ENCODE peak calls at places on chromosome 7, in five cellular contexts. One of them, this sample, is unnamed.

GRCh38 chr7:142357953-142358520 is 100.2 kb upstream of the PRSS58 start:
- DNase-seq in H1: peak; percentile 56
- DNase-seq in neuronal stem cell: peak; percentile 48
- DNase-seq in trophoblast cell: peak; percentile 73
- DNase-seq in mesenchymal stem cell: peak; percentile 77
- DNase-seq in this sample: peak; percentile 64

GRCh38 chr7:54985405-54986360 is 33.1 kb upstream of the EGFR start:
- DNase-seq in H1: no peak
- DNase-seq in neuronal stem cell: no peak
- DNase-seq in trophoblast cell: peak; percentile 87
- DNase-seq in mesenchymal stem cell: peak; percentile 73
- DNase-seq in this sample: no peak

GRCh38 chr7:42253316-42253715 is 16.3 kb upstream of the GLI3 start:
- DNase-seq in H1: no peak
- DNase-seq in neuronal stem cell: no peak
- DNase-seq in trophoblast cell: peak; percentile 76
- DNase-seq in mesenchymal stem cell: no peak
- DNase-seq in this sample: no peak

GRCh38 chr7:83178796-83179195 is 16.1 kb upstream of the PCLO start:
- DNase-seq in H1: no peak
- DNase-seq in neuronal stem cell: no peak
- DNase-seq in trophoblast cell: no peak
- DNase-seq in mesenchymal stem cell: no peak
- DNase-seq in this sample: no peak

GRCh38 chr7:48213226-48213625 is 42.0 kb downstream of the ABCA13 start:
- DNase-seq in H1: no peak
- DNase-seq in neuronal stem cell: no peak
- DNase-seq in trophoblast cell: no peak
- DNase-seq in mesenchymal stem cell: no peak
- DNase-seq in this sample: no peak

GRCh38 chr7:82441916-82442478 is 1.6 kb downstream of the CACNA2D1 start:
- DNase-seq in H1: no peak
- DNase-seq in neuronal stem cell: no peak
- DNase-seq in trophoblast cell: no peak
- DNase-seq in mesenchymal stem cell: peak; percentile 41
- DNase-seq in this sample: no peak

GRCh38 chr7:112360681-112361080 is 89.6 kb upstream of the IFRD1 start:
- DNase-seq in H1: no peak
- DNase-seq in neuronal stem cell: no peak
- DNase-seq in trophoblast cell: peak; percentile 76
- DNase-seq in mesenchymal stem cell: no peak
- DNase-seq in this sample: no peak

GRCh38 chr7:30988346-30989005 is 24.7 kb downstream of the GHRHR start:
- DNase-seq in H1: peak; percentile 66
- DNase-seq in neuronal stem cell: no peak
- DNase-seq in trophoblast cell: peak; percentile 89
- DNase-seq in mesenchymal stem cell: no peak
- DNase-seq in this sample: peak; percentile 58

GRCh38 chr7:75962607-75963382 is 31.6 kb downstream of the TMEM120A start:
- DNase-seq in H1: no peak
- DNase-seq in neuronal stem cell: peak; percentile 62
- DNase-seq in trophoblast cell: peak; percentile 98
- DNase-seq in mesenchymal stem cell: peak; percentile 92
- DNase-seq in this sample: no peak

GRCh38 chr7:7183833-7184463 is 1.6 kb downstream of the C1GALT1 start:
- DNase-seq in H1: no peak
- DNase-seq in neuronal stem cell: no peak
- DNase-seq in trophoblast cell: peak; percentile 11
- DNase-seq in mesenchymal stem cell: peak; percentile 14
- DNase-seq in this sample: no peak

GRCh38 chr7:157027568-157028527 is 17.4 kb upstream of the MNX1 start:
- DNase-seq in H1: no peak
- DNase-seq in neuronal stem cell: no peak
- DNase-seq in trophoblast cell: no peak
- DNase-seq in mesenchymal stem cell: no peak
- DNase-seq in this sample: no peak

GRCh38 chr7:150406565-150407421 is 27.7 kb downstream of the ZNF775 start:
- DNase-seq in H1: no peak
- DNase-seq in neuronal stem cell: no peak
- DNase-seq in trophoblast cell: no peak
- DNase-seq in mesenchymal stem cell: peak; percentile 65
- DNase-seq in this sample: no peak

GRCh38 chr7:23469961-23470250 is 385 bp downstream of the IGF2BP3 start:
- DNase-seq in H1: peak; percentile 46
- DNase-seq in neuronal stem cell: peak; percentile 17
- DNase-seq in trophoblast cell: peak; percentile 47
- DNase-seq in mesenchymal stem cell: peak; percentile 60
- DNase-seq in this sample: no peak

GRCh38 chr7:25408861-25409260 is 180.6 kb upstream of the NPVF start:
- DNase-seq in H1: no peak
- DNase-seq in neuronal stem cell: no peak
- DNase-seq in trophoblast cell: no peak
- DNase-seq in mesenchymal stem cell: no peak
- DNase-seq in this sample: no peak

GRCh38 chr7:122676466-122676865 is 22.5 kb downstream of the RNF133 start:
- DNase-seq in H1: no peak
- DNase-seq in neuronal stem cell: no peak
- DNase-seq in trophoblast cell: no peak
- DNase-seq in mesenchymal stem cell: no peak
- DNase-seq in this sample: no peak

GRCh38 chr7:105305633-105306032 is 83.1 kb downstream of the SRPK2 start:
- DNase-seq in H1: no peak
- DNase-seq in neuronal stem cell: no peak
- DNase-seq in trophoblast cell: no peak
- DNase-seq in mesenchymal stem cell: no peak
- DNase-seq in this sample: no peak

GRCh38 chr7:2313450-2314208 is 612 bp downstream of the SNX8 start:
- DNase-seq in H1: no peak
- DNase-seq in neuronal stem cell: no peak
- DNase-seq in trophoblast cell: peak; percentile 33
- DNase-seq in mesenchymal stem cell: peak; percentile 34
- DNase-seq in this sample: no peak

GRCh38 chr7:129866251-129866650 is 86.5 kb downstream of the UBE2H start:
- DNase-seq in H1: no peak
- DNase-seq in neuronal stem cell: no peak
- DNase-seq in trophoblast cell: no peak
- DNase-seq in mesenchymal stem cell: peak; percentile 20
- DNase-seq in this sample: no peak

GRCh38 chr7:65216469-65216868 is 157.2 kb upstream of the ZNF92 start:
- DNase-seq in H1: peak; percentile 77
- DNase-seq in neuronal stem cell: peak; percentile 40
- DNase-seq in trophoblast cell: peak; percentile 77
- DNase-seq in mesenchymal stem cell: peak; percentile 21
- DNase-seq in this sample: peak; percentile 84

GRCh38 chr7:12475362-12476063 is 71.8 kb upstream of the VWDE start:
- DNase-seq in H1: no peak
- DNase-seq in neuronal stem cell: peak; percentile 43
- DNase-seq in trophoblast cell: no peak
- DNase-seq in mesenchymal stem cell: peak; percentile 87
- DNase-seq in this sample: no peak

GRCh38 chr7:91408388-91409154 is 144.3 kb downstream of the FZD1 start:
- DNase-seq in H1: no peak
- DNase-seq in neuronal stem cell: no peak
- DNase-seq in trophoblast cell: peak; percentile 5
- DNase-seq in mesenchymal stem cell: no peak
- DNase-seq in this sample: no peak

GRCh38 chr7:136900005-136900404 is 31.6 kb downstream of the CHRM2 start:
- DNase-seq in H1: no peak
- DNase-seq in neuronal stem cell: no peak
- DNase-seq in trophoblast cell: no peak
- DNase-seq in mesenchymal stem cell: no peak
- DNase-seq in this sample: no peak

GRCh38 chr7:33059635-33060034 is 2.9 kb downstream of the NT5C3A start:
- DNase-seq in H1: no peak
- DNase-seq in neuronal stem cell: no peak
- DNase-seq in trophoblast cell: no peak
- DNase-seq in mesenchymal stem cell: no peak
- DNase-seq in this sample: no peak

GRCh38 chr7:37916017-37916672 is 472 bp downstream of the SFRP4 start:
- DNase-seq in H1: peak; percentile 76
- DNase-seq in neuronal stem cell: peak; percentile 2
- DNase-seq in trophoblast cell: no peak
- DNase-seq in mesenchymal stem cell: no peak
- DNase-seq in this sample: peak; percentile 64

GRCh38 chr7:95396136-95397032 is at the start of gene PON3:
- DNase-seq in H1: peak; percentile 56
- DNase-seq in neuronal stem cell: no peak
- DNase-seq in trophoblast cell: peak; percentile 55
- DNase-seq in mesenchymal stem cell: no peak
- DNase-seq in this sample: peak; percentile 66

GRCh38 chr7:8594115-8594514 is 160.7 kb downstream of the NXPH1 start:
- DNase-seq in H1: no peak
- DNase-seq in neuronal stem cell: no peak
- DNase-seq in trophoblast cell: no peak
- DNase-seq in mesenchymal stem cell: no peak
- DNase-seq in this sample: no peak

GRCh38 chr7:87000344-87000743 is 59.1 kb downstream of the ELAPOR2 start:
- DNase-seq in H1: no peak
- DNase-seq in neuronal stem cell: no peak
- DNase-seq in trophoblast cell: peak; percentile 21
- DNase-seq in mesenchymal stem cell: peak; percentile 36
- DNase-seq in this sample: no peak

GRCh38 chr7:114941692-114942091 is 19.8 kb downstream of the MDFIC start:
- DNase-seq in H1: no peak
- DNase-seq in neuronal stem cell: no peak
- DNase-seq in trophoblast cell: no peak
- DNase-seq in mesenchymal stem cell: no peak
- DNase-seq in this sample: no peak

GRCh38 chr7:50851451-50851850 is 68.8 kb upstream of the GRB10 start:
- DNase-seq in H1: no peak
- DNase-seq in neuronal stem cell: no peak
- DNase-seq in trophoblast cell: no peak
- DNase-seq in mesenchymal stem cell: no peak
- DNase-seq in this sample: no peak

GRCh38 chr7:83355143-83355542 is 192.5 kb upstream of the PCLO start:
- DNase-seq in H1: no peak
- DNase-seq in neuronal stem cell: no peak
- DNase-seq in trophoblast cell: no peak
- DNase-seq in mesenchymal stem cell: no peak
- DNase-seq in this sample: no peak

GRCh38 chr7:114086491-114086905 is 167.7 kb upstream of the PPP1R3A start:
- DNase-seq in H1: peak; percentile 51
- DNase-seq in neuronal stem cell: no peak
- DNase-seq in trophoblast cell: peak; percentile 5
- DNase-seq in mesenchymal stem cell: no peak
- DNase-seq in this sample: peak; percentile 30

GRCh38 chr7:17584822-17585221 is 286.4 kb downstream of the AHR start:
- DNase-seq in H1: no peak
- DNase-seq in neuronal stem cell: no peak
- DNase-seq in trophoblast cell: no peak
- DNase-seq in mesenchymal stem cell: peak; percentile 27
- DNase-seq in this sample: no peak

GRCh38 chr7:28998110-28998509 is 40.0 kb upstream of the TRIL start:
- DNase-seq in H1: no peak
- DNase-seq in neuronal stem cell: no peak
- DNase-seq in trophoblast cell: no peak
- DNase-seq in mesenchymal stem cell: peak; percentile 45
- DNase-seq in this sample: no peak

GRCh38 chr7:5526190-5527037 is 102.8 kb upstream of the TNRC18 start:
- DNase-seq in H1: peak; percentile 76
- DNase-seq in neuronal stem cell: no peak
- DNase-seq in trophoblast cell: no peak
- DNase-seq in mesenchymal stem cell: peak; percentile 38
- DNase-seq in this sample: peak; percentile 80

GRCh38 chr7:154304740-154305679 is 252.8 kb downstream of the DPP6 start:
- DNase-seq in H1: peak; percentile 63
- DNase-seq in neuronal stem cell: peak; percentile 41
- DNase-seq in trophoblast cell: no peak
- DNase-seq in mesenchymal stem cell: no peak
- DNase-seq in this sample: peak; percentile 76

GRCh38 chr7:134618756-134619530 is 27.7 kb upstream of the BPGM start:
- DNase-seq in H1: no peak
- DNase-seq in neuronal stem cell: no peak
- DNase-seq in trophoblast cell: no peak
- DNase-seq in mesenchymal stem cell: peak; percentile 36
- DNase-seq in this sample: no peak
- H2AK5ac ChIP-seq in H1: no peak overlapping the region
- H2AK5ac ChIP-seq in neuronal stem cell: no peak overlapping the region
- H2AK5ac ChIP-seq in trophoblast cell: no peak overlapping the region
- H2AK5ac ChIP-seq in mesenchymal stem cell: no peak overlapping the region
- H2AK5ac ChIP-seq in this sample: no peak overlapping the region

GRCh38 chr7:85447004-85447403 is 260.1 kb upstream of the SEMA3D start:
- DNase-seq in H1: no peak
- DNase-seq in neuronal stem cell: no peak
- DNase-seq in trophoblast cell: no peak
- DNase-seq in mesenchymal stem cell: no peak
- DNase-seq in this sample: no peak
- H2BK12ac ChIP-seq in H1: no peak overlapping the region
- H2BK12ac ChIP-seq in neuronal stem cell: no peak overlapping the region
- H2BK12ac ChIP-seq in trophoblast cell: no peak overlapping the region
- H2BK12ac ChIP-seq in mesenchymal stem cell: no peak overlapping the region
- H2BK12ac ChIP-seq in this sample: no peak overlapping the region

DNA sequence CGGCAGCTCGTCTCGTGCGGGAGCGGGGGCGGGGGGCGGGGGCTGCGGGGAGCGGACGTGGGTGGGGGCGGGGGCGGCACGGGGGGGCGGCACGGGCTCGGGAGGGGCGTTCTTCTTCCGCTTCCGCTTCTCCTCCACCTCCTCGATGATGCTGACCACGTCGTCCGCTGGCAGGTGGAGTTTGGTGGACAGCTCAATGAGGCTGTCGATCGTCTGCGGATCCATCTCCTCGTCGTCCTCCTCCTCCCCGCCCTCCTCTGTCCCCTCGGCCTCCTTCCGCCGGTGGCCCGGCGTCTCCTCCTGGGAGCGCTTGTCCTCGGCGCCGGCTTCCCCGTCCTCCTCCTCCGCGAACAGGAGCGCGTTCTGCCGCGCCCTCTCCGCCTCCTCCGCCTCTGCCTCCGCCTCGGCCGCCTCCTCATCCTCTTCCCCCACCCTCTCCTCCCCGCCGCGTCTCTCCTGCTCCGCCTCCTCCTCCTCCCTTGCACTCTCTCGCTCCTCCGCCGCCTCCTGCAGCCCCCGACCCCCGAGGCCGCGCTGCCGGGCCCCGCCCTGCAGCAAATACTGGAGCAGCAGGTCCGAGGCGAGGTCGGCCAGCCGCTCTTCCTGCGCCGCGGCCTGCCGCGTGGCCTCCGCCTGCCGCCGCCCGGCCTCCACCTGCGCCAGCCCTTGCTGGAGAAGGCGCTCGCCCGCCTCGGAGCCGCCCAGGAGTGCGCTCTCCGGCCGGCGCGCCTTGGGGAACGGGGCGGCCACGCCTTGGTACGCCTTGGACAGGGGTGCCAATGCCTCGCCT is 1.9 kb downstream of the VGF start:
- DNase-seq in H1: peak; percentile 82
- DNase-seq in neuronal stem cell: no peak
- DNase-seq in trophoblast cell: peak; percentile 41
- DNase-seq in mesenchymal stem cell: no peak
- DNase-seq in this sample: peak; percentile 82
- H3K4me2 ChIP-seq in H1: peak overlapping the region; percentile 44
- H3K4me2 ChIP-seq in neuronal stem cell: peak overlapping the region; percentile 94
- H3K4me2 ChIP-seq in trophoblast cell: peak overlapping the region; percentile 90
- H3K4me2 ChIP-seq in mesenchymal stem cell: peak overlapping the region; percentile 92
- H3K4me2 ChIP-seq in this sample: peak overlapping the region; percentile 65

GRCh38 chr7:36651404-36651803 is 72.9 kb downstream of the AOAH start:
- DNase-seq in H1: no peak
- DNase-seq in neuronal stem cell: no peak
- DNase-seq in trophoblast cell: no peak
- DNase-seq in mesenchymal stem cell: peak; percentile 21
- DNase-seq in this sample: no peak
- H2AK5ac ChIP-seq in H1: no peak overlapping the region
- H2AK5ac ChIP-seq in neuronal stem cell: no peak overlapping the region
- H2AK5ac ChIP-seq in trophoblast cell: no peak overlapping the region
- H2AK5ac ChIP-seq in mesenchymal stem cell: no peak overlapping the region
- H2AK5ac ChIP-seq in this sample: no peak overlapping the region